ENCODE peak calls at places on chromosomes 4 and X, in ten cellular contexts. O is psoas muscle, V is adrenal gland, T is Panc1, Y is uterus, B is prostate gland, J is lower lobe of right lung, C is upper lobe of right lung, N is sigmoid colon, E is H9. H is an unnamed sample.

GRCh38 chr4:118032691-118033090 is 1.6 kb upstream of the NDST3 start:
- DNase-seq in Y (no peak), C (no peak), T (no peak), N (no peak), B (no peak), O (no peak), E (peak; percentile 52), J (no peak), V (no peak), H (no peak)

GRCh38 chrX:136589966-136590365 is 58.0 kb downstream of the VGLL1 start:
- DNase-seq in Y (no peak), J (no peak), T (no peak), O (no peak), B (no peak), V (no peak), N (no peak), C (no peak), E (no peak), H (no peak)

GRCh38 chrX:80237072-80237471 is 183.2 kb upstream of the TENT5D start:
- DNase-seq in C (no peak), T (no peak), V (no peak), B (no peak), Y (no peak), J (no peak), O (no peak), N (no peak), E (no peak), H (no peak)

GRCh38 chr4:824461-825062 is 1.4 kb downstream of the CPLX1 start:
- DNase-seq in B (no peak), J (no peak), Y (no peak), T (no peak), V (no peak), E (no peak), N (no peak), O (no peak), C (peak; percentile 57), H (peak; percentile 15)

GRCh38 chr4:109169160-109169559 is 133.3 kb downstream of the COL25A1 start:
- DNase-seq in T (no peak), N (no peak), B (no peak), V (no peak), J (no peak), E (no peak), O (no peak), C (no peak), Y (no peak), H (no peak)

GRCh38 chr4:157014621-157015591 is 43.3 kb upstream of the PDGFC start:
- DNase-seq in E (peak; percentile 32), Y (no peak), C (no peak), V (no peak), O (no peak), B (no peak), T (no peak), J (no peak), N (no peak), H (no peak)

GRCh38 chr4:155025762-155026457 is 182.5 kb upstream of the NPY2R start:
- DNase-seq in B (peak; percentile 10), V (peak; percentile 13), N (no peak), E (peak; percentile 79), C (no peak), T (no peak), J (peak; percentile 47), Y (no peak), O (no peak), H (no peak)

GRCh38 chr4:186606593-186606992 is 51.2 kb upstream of the MTNR1A start:
- DNase-seq in V (no peak), O (no peak), Y (no peak), E (no peak), N (no peak), J (no peak), C (no peak), B (no peak), T (no peak), H (no peak)

GRCh38 chr4:110663738-110664444 is 41.0 kb upstream of the PITX2 start:
- DNase-seq in V (no peak), O (no peak), Y (no peak), C (no peak), T (no peak), N (no peak), J (no peak), B (no peak), E (no peak), H (no peak)

GRCh38 chrX:75968293-75968692 is 183.2 kb upstream of the MAGEE2 start:
- DNase-seq in T (no peak), J (no peak), N (no peak), E (peak; percentile 45), O (no peak), V (no peak), B (no peak), Y (no peak), C (no peak), H (no peak)

GRCh38 chrX:138745215-138745614 is 33.7 kb upstream of the FGF13 start:
- DNase-seq in E (no peak), T (no peak), C (no peak), N (no peak), J (no peak), Y (peak; percentile 15), O (no peak), B (peak; percentile 23), V (peak; percentile 30), H (no peak)

GRCh38 chr4:38046735-38047487 is 86.7 kb downstream of the PTTG2 start:
- DNase-seq in E (peak; percentile 71), T (no peak), V (no peak), O (no peak), J (no peak), C (no peak), B (no peak), N (no peak), Y (no peak), H (no peak)

GRCh38 chrX:101485212-101486064 is at the start of gene ARMCX4:
- DNase-seq in V (peak; percentile 82), T (no peak), B (peak; percentile 42), E (peak; percentile 90), N (peak; percentile 87), C (peak; percentile 76), J (peak; percentile 55), Y (peak; percentile 57), O (peak; percentile 55), H (peak; percentile 29)

GRCh38 chr4:80371046-80371445 is 35.5 kb downstream of the CFAP299 start:
- DNase-seq in J (no peak), V (no peak), O (no peak), Y (no peak), C (no peak), N (no peak), T (no peak), E (no peak), B (no peak), H (no peak)
- H3K9me3 ChIP-seq in J (no peaks in the 10 kb centered on the region), V (no peaks in the 10 kb centered on the region), O (no peaks in the 10 kb centered on the region), Y (no peaks in the 10 kb centered on the region), C (no peaks in the 10 kb centered on the region), N (no peaks in the 10 kb centered on the region), T (no peaks in the 10 kb centered on the region), E (peaks cover 11% of the 10 kb centered on the region), B (no peaks in the 10 kb centered on the region), H (no peaks in the 10 kb centered on the region)

GRCh38 chr4:1948892-1949436 is 59.8 kb downstream of the NELFA start:
- DNase-seq in Y (no peak), T (no peak), O (no peak), E (no peak), C (no peak), N (no peak), B (no peak), J (no peak), V (no peak), H (no peak)
- TF ChIP-seq CTCF in Y (no peak), T (no peak), O (no peak), E (peak; percentile 17), C (no peak), N (no peak), B (no peak), J (no peak), V (no peak), H (no peak)

GRCh38 chrX:140767646-140768045 is 58.1 kb downstream of the LINC00632 start:
- DNase-seq in J (no peak), E (no peak), B (no peak), O (no peak), T (no peak), V (no peak), N (no peak), C (no peak), Y (no peak), H (no peak)

GRCh38 chrX:140766024-140766611 is 56.6 kb downstream of the LINC00632 start:
- DNase-seq in N (peak; percentile 61), V (peak; percentile 24), E (peak; percentile 43), J (no peak), Y (peak; percentile 20), T (peak; percentile 47), B (no peak), C (peak; percentile 60), O (no peak), H (peak; percentile 68)

GRCh38 chrX:140762061-140762460 is 52.5 kb downstream of the LINC00632 start:
- DNase-seq in B (peak; percentile 3), Y (peak; percentile 21), T (peak; percentile 25), J (no peak), O (no peak), C (no peak), V (peak; percentile 43), N (peak; percentile 61), E (peak; percentile 45), H (no peak)

GRCh38 chrX:140765043-140765784 is 55.7 kb downstream of the LINC00632 start:
- DNase-seq in B (no peak), C (no peak), T (no peak), O (no peak), Y (no peak), N (peak; percentile 58), E (no peak), J (no peak), V (no peak), H (no peak)

DNA sequence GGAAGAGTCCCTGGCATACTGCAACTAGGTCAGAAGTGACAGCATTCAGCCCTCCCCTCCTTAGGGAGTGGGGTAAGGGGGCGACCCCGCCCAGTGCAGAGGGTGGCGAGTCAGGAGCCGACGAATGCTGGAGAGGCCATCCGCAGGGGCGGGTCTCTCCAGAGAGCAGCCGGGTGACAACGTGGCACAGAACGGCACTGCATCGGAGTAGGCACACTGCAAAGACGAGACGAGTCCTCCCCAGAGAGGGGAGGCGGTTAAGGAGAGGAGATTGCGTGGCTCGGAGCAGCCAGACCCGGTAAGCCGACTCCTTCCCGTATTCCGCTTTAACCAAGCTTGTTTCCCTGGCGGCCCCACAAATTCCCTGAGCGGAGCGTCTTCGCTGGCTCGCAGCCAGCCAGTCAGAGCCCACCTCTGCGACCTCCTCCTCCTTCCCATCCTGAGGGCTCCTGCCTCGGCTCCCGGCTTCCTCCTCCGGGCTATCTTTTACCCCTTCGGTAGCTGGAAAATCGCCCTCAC is 54.9 kb downstream of the LINC00632 start:
- DNase-seq in Y (peak; percentile 12), B (no peak), N (peak; percentile 59), T (no peak), O (peak; percentile 33), V (peak; percentile 17), J (peak; percentile 39), C (no peak), E (peak; percentile 84), H (peak; percentile 69)
- H3K4me1 ChIP-seq in Y (no peaks in the 10 kb centered on the region), B (no peaks in the 10 kb centered on the region), N (no peaks in the 10 kb centered on the region), T (no peaks in the 10 kb centered on the region), O (no peaks in the 10 kb centered on the region), V (no peaks in the 10 kb centered on the region), J (no peaks in the 10 kb centered on the region), C (no peaks in the 10 kb centered on the region), E (no peaks in the 10 kb centered on the region), H (no peaks in the 10 kb centered on the region)

DNA sequence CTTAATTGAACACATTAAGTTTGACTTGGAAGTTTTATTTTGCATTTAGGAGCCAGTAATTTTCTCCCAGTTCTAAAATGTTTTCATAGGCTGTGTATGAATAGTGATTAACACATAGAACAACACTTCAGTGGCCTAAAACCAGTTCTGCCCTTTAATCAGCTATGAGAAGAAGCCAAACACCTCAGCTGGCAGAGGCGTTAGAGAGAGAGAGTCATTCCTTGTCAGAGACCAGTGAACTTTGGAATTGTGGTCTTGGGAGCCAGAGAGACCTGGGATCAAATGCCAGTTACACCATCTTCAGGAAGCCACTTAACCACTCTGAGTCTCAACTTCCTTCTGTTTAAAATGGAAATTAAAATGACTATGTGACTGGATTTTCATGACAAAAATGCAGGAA is 39.3 kb upstream of the PRPS2 start:
- DNase-seq in T (no peak), O (no peak), B (no peak), E (no peak), V (no peak), Y (no peak), J (no peak), N (no peak), C (no peak), H (no peak)
- H3K9me3 ChIP-seq in T (no peaks in the 10 kb centered on the region), O (peaks cover 3% of the 10 kb centered on the region), B (no peaks in the 10 kb centered on the region), E (no peaks in the 10 kb centered on the region), V (no peaks in the 10 kb centered on the region), Y (no peaks in the 10 kb centered on the region), J (no peaks in the 10 kb centered on the region), N (no peaks in the 10 kb centered on the region), C (no peaks in the 10 kb centered on the region), H (no peaks in the 10 kb centered on the region)